ENCODE peak calls at places on chromosomes 1 and 21, in nine cellular contexts. S is fibroblast of pulmonary artery, A is colonic mucosa, O is foreskin fibroblast, W is NT2/D1, I is Peyer's patch, Y is AG09309, J is left ventricle myocardium inferior, Z is astrocyte of the spinal cord. L is an unnamed sample.
A peak's percentile ranks its signal among the peaks of the same experiment; 100 is the strongest.

GRCh38 chr21:14319805-14320204 is 63.1 kb downstream of the HSPA13 start:
- DNase-seq in S (no peak), A (no peak), O (no peak), W (no peak), I (no peak), Y (no peak), J (no peak), Z (no peak), L (no peak)

GRCh38 chr1:174072546-174072945 is 50.4 kb upstream of the RC3H1 start:
- DNase-seq in S (no peak), A (no peak), O (no peak), W (no peak), I (no peak), Y (no peak), J (no peak), Z (no peak), L (no peak)

GRCh38 chr1:111789666-111790316 is 34.1 kb downstream of the DDX20 start:
- DNase-seq in S (peak; percentile 71), A (no peak), O (peak; percentile 44), W (no peak), I (no peak), Y (peak; percentile 88), J (no peak), Z (no peak), L (no peak)

GRCh38 chr21:45019076-45019886 is 55.1 kb upstream of the ADARB1 start:
- DNase-seq in S (no peak), A (no peak), O (no peak), W (no peak), I (no peak), Y (no peak), J (peak; percentile 29), Z (no peak), L (no peak)

GRCh38 chr1:205220421-205220820 is 7.3 kb upstream of the TMCC2 start:
- DNase-seq in S (no peak), A (no peak), O (no peak), W (no peak), I (no peak), Y (no peak), J (no peak), Z (no peak), L (no peak)

GRCh38 chr1:82586473-82586872 is 785.7 kb downstream of the ADGRL2 start:
- DNase-seq in S (peak; percentile 8), A (no peak), O (no peak), W (no peak), I (no peak), Y (no peak), J (peak; percentile 65), Z (no peak), L (no peak)

GRCh38 chr1:1199961-1200875 is 6.2 kb downstream of the TNFRSF18 start:
- DNase-seq in S (no peak), A (no peak), O (no peak), W (no peak), I (peak; percentile 43), Y (no peak), J (peak; percentile 16), Z (no peak), L (peak; percentile 8)

GRCh38 chr1:170903961-170904360 is 31.4 kb upstream of the MROH9 start:
- DNase-seq in S (no peak), A (no peak), O (no peak), W (no peak), I (no peak), Y (no peak), J (no peak), Z (no peak), L (no peak)

GRCh38 chr1:90593312-90593711 is 123.8 kb downstream of the BARHL2 start:
- DNase-seq in S (no peak), A (no peak), O (no peak), W (no peak), I (no peak), Y (no peak), J (no peak), Z (no peak), L (no peak)

GRCh38 chr1:56329970-56330369 is 249.4 kb downstream of the PLPP3 start:
- DNase-seq in S (peak; percentile 26), A (no peak), O (no peak), W (no peak), I (no peak), Y (no peak), J (no peak), Z (no peak), L (no peak)

GRCh38 chr1:189125694-189126093 is 1352.0 kb downstream of the BRINP3 start:
- DNase-seq in S (no peak), A (no peak), O (no peak), W (no peak), I (no peak), Y (no peak), J (no peak), Z (no peak), L (no peak)

GRCh38 chr1:189131576-189131975 is 1346.1 kb downstream of the BRINP3 start:
- DNase-seq in S (peak; percentile 7), A (no peak), O (no peak), W (no peak), I (no peak), Y (no peak), J (no peak), Z (no peak), L (no peak)
- H3K4me3 ChIP-seq in S (no peak overlapping the region), A (no peak overlapping the region), O (no peak overlapping the region), W (no peak overlapping the region), I (no peak overlapping the region), Y (no peak overlapping the region), J (no peak overlapping the region), Z (no peak overlapping the region), L (no peak overlapping the region)

DNA sequence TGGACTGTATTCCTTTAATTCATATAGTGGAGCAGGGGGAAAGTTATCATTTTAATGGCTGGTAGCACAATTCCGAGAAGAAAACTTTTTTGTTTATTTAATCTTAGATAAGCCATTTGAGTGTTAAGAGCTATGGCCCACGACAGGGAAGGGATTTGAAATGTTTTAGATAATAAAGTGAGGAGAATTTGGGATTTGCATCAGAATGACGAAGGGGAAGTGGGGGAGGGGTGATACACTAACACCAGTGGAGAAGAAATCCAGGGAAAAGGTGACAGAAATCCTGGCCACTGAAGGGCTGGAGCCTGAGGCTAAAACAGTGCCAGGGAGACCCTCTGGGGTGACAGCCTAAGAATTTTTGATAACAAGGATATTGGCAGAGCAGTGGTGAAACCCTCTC is 21.0 kb downstream of the LEPR start:
- DNase-seq in S (peak; percentile 49), A (no peak), O (no peak), W (no peak), I (no peak), Y (no peak), J (no peak), Z (no peak), L (no peak)
- H3K4me3 ChIP-seq in S (no peak overlapping the region), A (no peak overlapping the region), O (no peak overlapping the region), W (no peak overlapping the region), I (no peak overlapping the region), Y (no peak overlapping the region), J (no peak overlapping the region), Z (no peak overlapping the region), L (no peak overlapping the region)

GRCh38 chr1:15756143-15757015 is 2.2 kb upstream of the FBLIM1 start:
- DNase-seq in S (no peak), A (peak; percentile 86), O (no peak), W (no peak), I (peak; percentile 85), Y (no peak), J (no peak), Z (no peak), L (peak; percentile 25)

GRCh38 chr1:15755643-15756040 is 3.0 kb upstream of the FBLIM1 start:
- DNase-seq in S (no peak), A (no peak), O (no peak), W (no peak), I (peak; percentile 64), Y (no peak), J (no peak), Z (no peak), L (no peak)

GRCh38 chr1:15757575-15758401 is 807 bp upstream of the FBLIM1 start:
- DNase-seq in S (peak; percentile 45), A (peak; percentile 69), O (peak; percentile 45), W (no peak), I (peak; percentile 64), Y (no peak), J (no peak), Z (no peak), L (no peak)

GRCh38 chr1:15758537-15758936 is at the start of gene FBLIM1:
- DNase-seq in S (peak; percentile 33), A (no peak), O (no peak), W (no peak), I (no peak), Y (no peak), J (no peak), Z (no peak), L (no peak)

GRCh38 chr1:15757016-15757543 is 1.5 kb upstream of the FBLIM1 start:
- DNase-seq in S (no peak), A (no peak), O (no peak), W (no peak), I (no peak), Y (no peak), J (no peak), Z (no peak), L (no peak)
- H3K4me3 ChIP-seq in S (no peak overlapping the region), A (peak overlapping the region; percentile 65), O (no peak overlapping the region), W (no peak overlapping the region), I (peak overlapping the region; percentile 40), Y (no peak overlapping the region), J (no peak overlapping the region), Z (no peak overlapping the region), L (no peak overlapping the region)

DNA sequence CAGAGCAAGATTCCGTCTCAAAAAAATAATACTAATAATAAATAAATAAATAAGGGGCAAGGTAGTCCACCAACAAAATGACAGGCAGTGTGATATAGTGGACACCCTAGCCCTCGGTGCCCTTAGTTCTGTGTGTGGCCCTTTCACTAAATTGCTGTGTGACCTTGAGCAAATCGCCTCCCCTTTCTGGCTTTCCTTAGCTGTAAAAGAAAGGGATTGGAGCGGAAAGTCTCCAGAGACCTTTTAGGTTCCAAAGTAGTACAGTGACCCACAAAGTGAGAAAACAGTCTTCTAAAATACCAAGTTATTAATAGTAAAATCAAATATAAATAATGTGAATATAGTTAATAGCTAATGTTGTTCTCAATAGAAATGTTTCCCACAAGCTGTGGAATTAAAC is 7.6 kb downstream of the LMNA start:
- DNase-seq in S (no peak), A (no peak), O (no peak), W (no peak), I (no peak), Y (no peak), J (no peak), Z (no peak), L (no peak)
- H3K4me3 ChIP-seq in S (peak overlapping the region; percentile 41), A (peak overlapping the region; percentile 12), O (peak overlapping the region; percentile 88), W (no peak overlapping the region), I (no peak overlapping the region), Y (peak overlapping the region; percentile 21), J (peak overlapping the region; percentile 100), Z (peak overlapping the region; percentile 2), L (no peak overlapping the region)

DNA sequence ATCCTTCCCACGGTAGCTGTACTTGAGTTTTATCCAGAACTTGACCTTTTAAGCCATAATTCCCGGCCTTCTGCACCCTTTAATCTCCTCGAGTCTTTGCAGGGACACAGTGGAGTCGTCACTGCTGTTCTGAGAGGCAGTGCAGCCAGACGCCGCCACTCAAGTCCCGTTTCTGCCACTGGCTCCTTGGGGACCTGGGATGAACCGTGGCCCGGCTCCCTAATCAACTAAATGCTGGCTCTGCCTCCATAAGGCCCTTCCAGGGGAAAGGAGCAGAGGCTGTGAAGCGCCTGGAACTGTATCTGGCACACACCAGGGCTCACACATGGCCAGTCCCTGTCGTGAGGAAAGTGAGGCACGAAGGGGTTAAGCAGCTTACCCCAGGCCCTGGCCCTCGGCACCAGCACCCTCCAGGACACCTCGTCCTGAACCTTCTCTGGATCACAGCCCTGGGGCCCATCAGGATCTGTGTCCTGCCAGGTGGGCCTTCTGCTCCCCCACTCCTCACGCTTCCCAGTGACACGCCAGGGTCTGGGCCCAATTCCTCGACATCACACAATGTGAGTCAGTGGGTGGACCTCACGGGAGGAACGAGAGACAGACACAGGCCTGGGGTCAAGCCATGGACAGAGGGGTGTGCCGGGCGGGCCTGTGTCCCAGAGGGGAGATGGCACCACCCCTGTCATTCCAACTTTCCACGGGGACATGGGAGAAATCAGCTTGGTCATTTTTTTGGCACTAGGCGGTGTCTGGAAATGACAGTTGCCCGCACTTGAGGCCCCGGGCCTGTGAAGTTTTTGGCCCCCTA is 23.5 kb upstream of the C1orf174 start:
- DNase-seq in S (no peak), A (no peak), O (no peak), W (no peak), I (no peak), Y (no peak), J (no peak), Z (no peak), L (no peak)
- H3K4me3 ChIP-seq in S (no peak overlapping the region), A (no peak overlapping the region), O (no peak overlapping the region), W (no peak overlapping the region), I (no peak overlapping the region), Y (no peak overlapping the region), J (no peak overlapping the region), Z (no peak overlapping the region), L (no peak overlapping the region)